ENCODE peak calls at places on chromosomes 3 and 15, in four cellular contexts. S is pancreas; A is CD4-positive, alpha-beta memory T cell; L is Caco-2. Q is an unnamed sample. For H3K36me3, the result is how much of the 10 kb centered on the place peaks cover.

GRCh38 chr15:72737723-72738122 is 45.8 kb downstream of the ADPGK start:
- DNase-seq in S (no peak), L (no peak), A (no peak), Q (no peak)

GRCh38 chr15:73802336-73803105 is 49.4 kb upstream of the INSYN1 start:
- DNase-seq in L (no peak), S (no peak), A (no peak), Q (no peak)

GRCh38 chr3:126432901-126433480 is 38.3 kb downstream of the CFAP100 start:
- DNase-seq in A (no peak), S (peak), L (no peak), Q (no peak)

GRCh38 chr3:35528728-35529127 is 110.6 kb upstream of the ARPP21 start:
- DNase-seq in A (no peak), S (no peak), L (no peak), Q (no peak)

GRCh38 chr3:76585794-76586392 is 454.0 kb upstream of the ROBO2 start:
- DNase-seq in S (no peak), A (no peak), L (peak), Q (no peak)

GRCh38 chr15:67838789-67839332 is 984 bp downstream of the RNU6-1 start:
- DNase-seq in A (no peak), S (peak), L (peak), Q (no peak)

GRCh38 chr3:134610455-134611385 is 40.1 kb downstream of the KY start:
- DNase-seq in L (no peak), S (no peak), A (no peak), Q (no peak)

GRCh38 chr3:42668793-42669217 is 15.3 kb downstream of the ZBTB47 start:
- DNase-seq in L (no peak), S (no peak), A (no peak), Q (no peak)

DNA sequence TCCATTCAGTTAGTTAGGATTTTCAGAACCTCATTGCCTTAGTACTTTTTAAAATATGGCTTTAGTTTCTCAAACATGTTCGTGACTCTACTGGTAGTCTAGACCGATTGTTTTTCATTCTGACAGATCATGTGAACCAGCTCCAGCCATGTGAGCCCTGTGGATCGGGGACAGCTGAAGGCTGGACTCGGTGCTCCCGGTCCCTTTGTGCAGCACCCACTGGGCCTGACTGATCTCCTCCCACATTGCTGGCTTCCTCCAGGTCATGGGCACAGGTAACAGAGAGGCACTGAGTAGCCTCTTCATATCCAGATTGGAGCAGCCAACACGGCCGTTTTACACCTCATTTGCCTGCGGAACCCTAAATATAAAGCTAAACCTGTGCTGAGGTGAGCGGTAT is 30.5 kb downstream of the NIPA2 start:
- DNase-seq in L (no peak), A (no peak), S (no peak), Q (no peak)
- H3K36me3 ChIP-seq in L (under half), A (under half), S (under half), Q (under half)

GRCh38 chr3:39146611-39147373 is 6.6 kb downstream of the CSRNP1 start:
- DNase-seq in A (peak), S (peak), L (no peak), Q (peak)
- H3K4me3 ChIP-seq in A (peak), S (peak), L (no peak), Q (peak)

DNA sequence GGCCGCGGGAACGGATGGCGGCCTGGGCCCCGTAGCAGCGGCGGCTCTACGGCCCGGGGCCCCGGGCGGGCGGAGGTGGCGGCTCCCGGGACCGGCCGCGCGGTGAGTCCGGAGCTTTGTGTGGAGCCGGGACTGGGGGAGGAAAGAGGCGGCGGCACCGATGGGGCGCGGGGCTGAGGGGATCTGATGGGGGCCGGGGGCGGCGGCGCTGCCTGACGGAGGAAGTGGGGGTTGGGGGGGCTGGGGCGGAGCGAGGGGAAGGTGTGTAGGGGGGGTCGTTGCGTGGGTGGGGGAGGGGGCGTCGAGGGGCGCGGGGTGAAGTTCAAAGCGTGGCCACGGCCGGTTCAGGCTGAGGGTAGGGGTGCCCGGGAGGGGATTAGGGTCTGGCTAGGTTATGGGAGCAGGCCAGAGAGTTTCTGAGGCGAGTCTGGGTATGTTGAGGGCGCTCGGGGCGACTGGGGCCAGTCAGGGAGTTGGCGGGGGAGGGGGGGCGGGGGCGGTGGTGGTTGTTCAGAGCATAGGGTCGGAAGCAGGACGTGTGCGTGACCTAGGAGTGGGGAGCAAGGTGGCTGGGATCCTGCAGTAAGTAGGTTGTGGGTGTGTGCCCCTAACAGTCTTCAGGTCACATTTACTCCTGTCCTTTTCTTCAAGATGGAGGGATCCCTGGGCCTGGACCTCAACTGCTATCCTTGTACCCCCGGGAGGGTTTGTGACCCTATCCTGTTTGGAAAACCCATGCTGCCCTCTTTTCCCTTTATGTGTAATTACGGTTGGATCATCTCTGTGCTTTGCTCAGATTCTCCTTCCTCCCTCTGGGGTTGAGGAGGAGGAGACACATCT is 579 bp downstream of the ZNF609 start:
- DNase-seq in A (peak), L (peak), S (peak), Q (peak)
- H3K36me3 ChIP-seq in A (under half), L (under half), S (under half), Q (under half)

GRCh38 chr3:172475703-172476102 is 27.4 kb upstream of the GHSR start:
- DNase-seq in L (no peak), A (no peak), S (no peak), Q (no peak)

GRCh38 chr3:172470588-172470987 is 22.3 kb upstream of the GHSR start:
- DNase-seq in L (no peak), S (no peak), A (no peak), Q (no peak)

GRCh38 chr3:172478116-172478515 is 29.9 kb upstream of the GHSR start:
- DNase-seq in S (no peak), L (no peak), A (no peak), Q (no peak)

GRCh38 chr3:172471903-172472302 is 23.6 kb upstream of the GHSR start:
- DNase-seq in A (no peak), S (no peak), L (no peak), Q (no peak)

GRCh38 chr3:172476339-172476738 is 28.1 kb upstream of the GHSR start:
- DNase-seq in S (no peak), A (no peak), L (no peak), Q (no peak)
- H3K4me3 ChIP-seq in S (no peak), A (peak), L (no peak), Q (no peak)

GRCh38 chr15:80888846-80889245 is 100.8 kb downstream of the MESD start:
- DNase-seq in A (no peak), L (no peak), S (no peak), Q (no peak)

GRCh38 chr15:80890341-80890972 is 99.2 kb downstream of the MESD start:
- DNase-seq in L (no peak), A (no peak), S (no peak), Q (no peak)

GRCh38 chr15:80885180-80885579 is 104.4 kb downstream of the MESD start:
- DNase-seq in L (no peak), A (no peak), S (no peak), Q (no peak)

GRCh38 chr15:80891006-80891405 is 98.6 kb downstream of the MESD start:
- DNase-seq in S (no peak), A (no peak), L (no peak), Q (no peak)

DNA sequence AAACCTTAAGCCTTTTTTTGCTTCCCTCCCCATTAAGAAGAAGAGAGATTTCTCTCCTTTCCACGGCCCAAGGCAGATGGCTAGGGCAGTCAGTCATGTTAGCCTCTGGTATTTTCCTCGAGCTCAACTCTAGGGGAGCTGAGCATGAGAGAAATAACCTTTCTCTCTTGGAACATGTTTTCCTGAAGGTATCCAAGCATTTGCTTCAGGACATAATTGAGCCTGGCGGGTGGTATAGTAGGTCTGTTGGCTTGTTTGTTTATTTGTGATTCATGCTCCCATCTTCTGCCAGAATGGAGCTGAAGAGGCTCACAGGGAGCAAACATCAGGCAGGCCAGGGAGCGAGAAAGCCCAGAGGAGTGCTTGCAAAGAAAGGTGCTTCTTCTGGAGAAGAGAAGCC is 102.5 kb downstream of the MESD start:
- DNase-seq in L (no peak), A (no peak), S (no peak), Q (no peak)
- H3K36me3 ChIP-seq in L (under half), A (under half), S (under half), Q (under half)

GRCh38 chr15:31871159-31871886 is 159.0 kb upstream of the CHRNA7 start:
- DNase-seq in S (no peak), A (no peak), L (no peak), Q (no peak)
- H3K4me3 ChIP-seq in S (peak), A (peak), L (peak), Q (peak)

DNA sequence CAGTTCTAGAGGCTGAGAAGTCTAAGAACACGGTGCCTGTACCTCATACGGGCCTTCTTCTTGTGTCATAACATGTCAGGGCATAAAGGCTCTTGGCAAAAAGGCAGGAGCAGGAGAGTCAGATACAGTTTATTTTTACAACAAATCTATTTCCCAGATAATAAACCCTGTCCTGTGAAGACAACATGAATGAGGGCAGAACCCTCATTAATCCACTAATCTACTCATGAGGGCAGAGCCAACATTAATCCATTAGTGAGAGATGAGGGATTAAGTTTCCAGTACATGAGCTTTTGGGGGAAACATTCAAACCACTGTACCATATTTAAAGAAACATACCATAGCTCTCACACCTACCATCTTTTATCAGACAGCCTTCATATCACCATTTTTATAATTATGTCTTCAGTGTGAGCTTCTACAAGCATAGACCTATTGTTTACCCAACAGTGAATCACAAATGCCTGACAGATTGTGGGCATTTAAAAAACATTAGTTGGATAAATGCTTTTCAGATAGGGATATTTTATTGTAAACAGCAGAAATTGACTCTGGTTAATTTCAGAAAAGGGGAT is 645.8 kb downstream of the GRM7 start:
- DNase-seq in L (no peak), S (no peak), A (no peak), Q (no peak)
- H3K36me3 ChIP-seq in L (under half), S (under half), A (under half), Q (under half)

DNA sequence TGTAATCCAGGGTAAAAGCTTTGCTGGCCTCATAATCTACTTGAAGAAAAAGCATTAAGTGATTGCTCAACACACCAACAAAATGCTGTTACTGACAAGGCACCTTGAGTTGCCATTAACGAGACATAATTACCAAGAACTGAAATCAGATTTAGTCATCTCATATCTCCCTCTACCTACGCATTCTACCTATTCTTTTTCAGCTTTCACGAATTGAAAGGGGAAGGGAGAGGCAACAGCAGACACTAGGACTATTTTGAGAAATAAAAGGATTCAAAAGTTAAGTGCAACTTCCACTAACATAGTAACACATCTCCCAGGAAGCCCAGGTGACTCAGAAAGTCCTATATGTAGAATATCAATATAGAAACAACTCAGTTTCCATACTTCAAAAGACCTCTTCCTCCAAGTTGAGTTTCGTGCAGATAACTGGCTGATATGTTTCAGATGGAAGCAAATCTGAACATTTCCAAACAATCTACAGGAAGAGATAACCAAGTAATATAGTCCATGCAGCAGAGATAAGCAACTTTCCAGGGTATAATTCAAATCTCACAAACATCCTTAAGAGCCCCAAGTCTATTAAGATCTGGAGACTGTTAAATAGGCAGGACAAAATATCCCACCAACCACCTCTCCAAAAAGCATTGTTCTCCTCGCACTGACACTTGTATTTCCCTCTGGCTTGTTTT is 1.9 kb downstream of the OSBPL10 start:
- DNase-seq in L (no peak), A (no peak), S (no peak), Q (no peak)
- H3K4me3 ChIP-seq in L (peak), A (no peak), S (no peak), Q (no peak)

DNA sequence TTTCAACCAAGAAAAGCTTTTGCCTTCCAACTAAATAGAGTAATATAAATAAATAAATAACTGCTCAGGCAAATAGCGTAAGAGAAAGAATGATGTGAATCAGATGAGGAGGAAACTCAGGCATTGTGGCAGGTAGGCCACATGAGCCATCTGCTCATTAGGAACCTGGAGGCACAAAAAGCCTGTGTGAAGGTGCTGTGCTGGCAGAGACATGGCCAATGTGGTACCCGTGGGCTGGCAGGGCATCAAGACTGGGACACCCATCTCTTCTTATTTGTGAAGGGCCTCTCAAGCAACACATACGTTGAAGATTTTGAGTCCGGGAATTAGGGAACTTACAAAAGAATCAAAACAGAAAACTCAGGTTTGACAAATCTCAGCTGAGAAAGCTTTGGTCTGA is 9.5 kb downstream of the ANKRD34C start:
- DNase-seq in A (no peak), L (no peak), S (no peak), Q (no peak)
- H3K36me3 ChIP-seq in A (under half), L (under half), S (under half), Q (under half)

DNA sequence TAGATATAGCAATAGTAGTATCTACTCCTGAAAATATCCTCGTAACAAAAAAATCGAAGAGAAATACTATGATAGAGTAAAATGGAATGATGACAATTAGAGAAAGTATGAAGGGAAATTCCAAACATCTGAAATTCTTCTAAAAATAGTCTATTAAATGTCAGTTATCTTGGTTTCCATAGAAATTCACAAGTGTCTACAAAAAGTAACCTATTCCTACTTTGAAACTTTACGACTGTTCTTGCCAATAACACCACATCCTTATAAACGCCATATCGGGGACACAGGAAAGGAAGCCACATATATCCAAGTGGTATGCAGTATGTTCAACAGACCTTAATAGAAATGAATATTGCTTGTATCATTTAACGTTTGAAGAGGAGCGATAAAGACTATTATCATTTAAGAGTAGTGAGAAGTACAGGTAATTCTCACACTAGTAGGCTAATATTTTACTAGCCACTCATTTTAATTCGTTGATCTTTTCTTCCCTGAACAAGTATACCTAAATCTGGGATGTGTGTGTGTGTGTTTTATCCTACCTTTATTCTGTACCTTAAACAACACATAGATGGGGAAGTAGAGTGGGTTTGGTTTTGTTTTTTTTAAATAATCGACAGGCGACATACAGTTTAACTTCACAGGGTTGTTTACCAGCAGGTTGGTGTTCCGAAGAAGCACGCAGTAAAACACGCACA is 1.2 kb downstream of the GPR176 start:
- DNase-seq in L (no peak), S (no peak), A (no peak), Q (no peak)
- H3K4me3 ChIP-seq in L (peak), S (peak), A (no peak), Q (no peak)